ENCODE peak calls at places on chromosome 21, in nine cellular contexts. T, U, F, A, B, P, Q, W and I are unnamed samples.
A peak's percentile ranks its signal among the peaks of the same experiment; 100 is the strongest.

GRCh38 chr21:36325373-36326010 is 5.5 kb downstream of the MORC3 start:
- DNase-seq in T (no peak), U (no peak), F (no peak), A (peak; percentile 59), B (peak; percentile 59), P (no peak), Q (no peak), W (no peak), I (peak; percentile 60)

GRCh38 chr21:36203603-36203889 is 46.9 kb downstream of the DOP1B start:
- DNase-seq in T (no peak), U (no peak), F (peak; percentile 79), A (peak; percentile 92), B (peak; percentile 87), P (no peak), Q (no peak), W (no peak), I (peak; percentile 86)

GRCh38 chr21:42565206-42565810 is 51.7 kb downstream of the SLC37A1 start:
- DNase-seq in T (no peak), U (no peak), F (no peak), A (no peak), B (no peak), P (no peak), Q (no peak), W (no peak), I (no peak)

GRCh38 chr21:42997053-42997452 is 22.7 kb downstream of the PKNOX1 start:
- DNase-seq in T (no peak), U (no peak), F (no peak), A (peak; percentile 58), B (peak; percentile 97), P (peak; percentile 78), Q (no peak), W (no peak), I (no peak)

GRCh38 chr21:24217141-24217540 is 1390.1 kb downstream of the MRPL39 start:
- DNase-seq in T (no peak), U (no peak), F (no peak), A (no peak), B (peak; percentile 1), P (no peak), Q (no peak), W (no peak), I (no peak)

GRCh38 chr21:31204801-31205200 is 139.3 kb downstream of the TIAM1 start:
- DNase-seq in T (no peak), U (no peak), F (no peak), A (no peak), B (no peak), P (no peak), Q (no peak), W (no peak), I (no peak)

GRCh38 chr21:19621837-19622496 is 1218.4 kb upstream of the TMPRSS15 start:
- DNase-seq in T (no peak), U (no peak), F (no peak), A (no peak), B (no peak), P (no peak), Q (no peak), W (no peak), I (no peak)

GRCh38 chr21:38236232-38236631 is 20.6 kb upstream of the KCNJ15 start:
- DNase-seq in T (peak; percentile 4), U (no peak), F (no peak), A (no peak), B (no peak), P (no peak), Q (no peak), W (no peak), I (no peak)

GRCh38 chr21:19246018-19246417 is 842.4 kb upstream of the TMPRSS15 start:
- DNase-seq in T (no peak), U (no peak), F (no peak), A (no peak), B (no peak), P (no peak), Q (no peak), W (no peak), I (no peak)

GRCh38 chr21:34722684-34723300 is 54.0 kb downstream of the CLIC6 start:
- DNase-seq in T (peak; percentile 83), U (peak; percentile 34), F (no peak), A (no peak), B (no peak), P (no peak), Q (no peak), W (peak; percentile 34), I (no peak)

GRCh38 chr21:19507682-19508260 is 1104.2 kb upstream of the TMPRSS15 start:
- DNase-seq in T (peak; percentile 65), U (no peak), F (no peak), A (no peak), B (no peak), P (no peak), Q (no peak), W (no peak), I (no peak)

GRCh38 chr21:29130234-29130993 is at the start of gene MAP3K7CL:
- DNase-seq in T (no peak), U (no peak), F (peak; percentile 5), A (peak; percentile 30), B (peak; percentile 100), P (peak; percentile 66), Q (no peak), W (no peak), I (peak; percentile 99)

GRCh38 chr21:43006874-43007208 is 32.5 kb downstream of the PKNOX1 start:
- DNase-seq in T (no peak), U (no peak), F (no peak), A (no peak), B (no peak), P (no peak), Q (no peak), W (no peak), I (no peak)

GRCh38 chr21:46189213-46189958 is 5.1 kb upstream of the SPATC1L start:
- DNase-seq in T (no peak), U (no peak), F (no peak), A (no peak), B (peak; percentile 46), P (no peak), Q (no peak), W (no peak), I (no peak)

GRCh38 chr21:36202721-36203602 is 46.3 kb downstream of the DOP1B start:
- DNase-seq in T (no peak), U (no peak), F (peak; percentile 47), A (no peak), B (no peak), P (no peak), Q (no peak), W (no peak), I (peak; percentile 19)

GRCh38 chr21:25508364-25508763 is 98.9 kb downstream of the MRPL39 start:
- DNase-seq in T (peak; percentile 3), U (no peak), F (no peak), A (no peak), B (peak; percentile 23), P (no peak), Q (no peak), W (no peak), I (no peak)

GRCh38 chr21:39347537-39347936 is 1.4 kb downstream of the HMGN1 start:
- DNase-seq in T (no peak), U (no peak), F (no peak), A (no peak), B (no peak), P (no peak), Q (no peak), W (no peak), I (no peak)

GRCh38 chr21:34704119-34704518 is 35.3 kb downstream of the CLIC6 start:
- DNase-seq in T (no peak), U (no peak), F (no peak), A (no peak), B (peak; percentile 58), P (peak; percentile 22), Q (no peak), W (no peak), I (no peak)

GRCh38 chr21:25457411-25457810 is 149.9 kb downstream of the MRPL39 start:
- DNase-seq in T (no peak), U (no peak), F (no peak), A (peak; percentile 56), B (peak; percentile 81), P (no peak), Q (no peak), W (no peak), I (peak; percentile 42)

GRCh38 chr21:28261291-28261690 is 731.4 kb downstream of the LTN1 start:
- DNase-seq in T (no peak), U (no peak), F (no peak), A (no peak), B (no peak), P (no peak), Q (no peak), W (no peak), I (no peak)

GRCh38 chr21:16279658-16280581 is 550.1 kb downstream of the USP25 start:
- DNase-seq in T (peak; percentile 62), U (no peak), F (peak; percentile 62), A (no peak), B (peak; percentile 71), P (peak; percentile 56), Q (no peak), W (no peak), I (peak; percentile 23)

GRCh38 chr21:16514316-16514715 is 784.5 kb downstream of the USP25 start:
- DNase-seq in T (no peak), U (no peak), F (no peak), A (no peak), B (peak; percentile 94), P (no peak), Q (no peak), W (no peak), I (no peak)

GRCh38 chr21:33196956-33197374 is 32.8 kb upstream of the IFNAR2 start:
- DNase-seq in T (peak; percentile 96), U (peak; percentile 63), F (peak; percentile 69), A (peak; percentile 70), B (peak; percentile 34), P (peak; percentile 66), Q (no peak), W (peak; percentile 67), I (no peak)
- TF ChIP-seq CTCF in T (peak; percentile 83), U (peak; percentile 75), F (peak; percentile 67), A (peak; percentile 77), B (peak; percentile 79), P (peak; percentile 69), Q (peak; percentile 96), W (peak; percentile 97), I (peak; percentile 76)

DNA sequence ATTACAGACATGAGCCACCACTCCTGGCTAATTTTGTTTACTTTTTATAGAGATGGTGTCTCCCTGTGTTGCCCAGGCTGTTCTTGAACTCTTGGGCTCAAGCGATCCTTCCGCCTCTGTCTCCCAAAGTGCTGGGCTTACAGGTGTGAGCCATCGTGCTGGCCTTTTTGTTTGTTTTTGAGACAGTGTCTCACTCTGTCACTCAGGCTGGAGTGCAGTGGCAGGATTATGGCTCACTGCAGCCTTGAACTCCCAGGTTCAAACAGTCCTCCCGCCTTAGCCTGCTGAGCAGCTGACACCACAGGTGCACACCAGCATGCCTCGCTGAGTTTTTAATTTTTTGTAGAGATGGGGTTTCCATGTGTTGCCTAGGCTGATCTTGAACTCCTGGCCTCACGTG is 49.1 kb downstream of the ADARB1 start:
- DNase-seq in T (no peak), U (no peak), F (no peak), A (no peak), B (no peak), P (no peak), Q (no peak), W (no peak), I (no peak)
- TF ChIP-seq CTCF in T (no peak), U (no peak), F (no peak), A (no peak), B (no peak), P (no peak), Q (no peak), W (no peak), I (no peak)

GRCh38 chr21:33207471-33208149 is 22.1 kb upstream of the IFNAR2 start:
- DNase-seq in T (no peak), U (no peak), F (no peak), A (no peak), B (no peak), P (no peak), Q (no peak), W (no peak), I (no peak)
- TF ChIP-seq CTCF in T (no peak), U (no peak), F (no peak), A (no peak), B (no peak), P (no peak), Q (no peak), W (no peak), I (no peak)

GRCh38 chr21:32916522-32917099 is 109.1 kb upstream of the OLIG2 start:
- DNase-seq in T (peak; percentile 37), U (no peak), F (no peak), A (no peak), B (no peak), P (no peak), Q (no peak), W (no peak), I (no peak)
- TF ChIP-seq CTCF in T (peak; percentile 52), U (no peak), F (no peak), A (no peak), B (no peak), P (no peak), Q (peak; percentile 13), W (peak; percentile 42), I (peak; percentile 34)